ENCODE peak calls at places on chromosomes 7 and 10, in seven cellular contexts. X is CD4-positive, alpha-beta memory T cell; P is mesenchymal stem cell; T is astrocyte of the spinal cord; I is brain microvascular endothelial cell; B is H7; C is kidney epithelial cell. Y is an unnamed sample.

GRCh38 chr10:30324448-30325110 is 24.5 kb downstream of the MTPAP start:
- DNase-seq in X (no peak), P (no peak), T (no peak), I (no peak), B (no peak), C (no peak), Y (no peak)

GRCh38 chr7:140222797-140223196 is 46.0 kb upstream of the KDM7A start:
- DNase-seq in X (no peak), P (no peak), T (no peak), I (no peak), B (peak; percentile 5), C (no peak), Y (no peak)

GRCh38 chr7:41814888-41815287 is 112.0 kb upstream of the INHBA start:
- DNase-seq in X (no peak), P (no peak), T (no peak), I (no peak), B (no peak), C (no peak), Y (no peak)

GRCh38 chr7:12518920-12519681 is 51.4 kb upstream of the SCIN start:
- DNase-seq in X (no peak), P (peak; percentile 22), T (peak; percentile 4), I (no peak), B (peak; percentile 38), C (no peak), Y (no peak)

GRCh38 chr7:93973134-93973533 is 31.0 kb downstream of the BET1 start:
- DNase-seq in X (no peak), P (no peak), T (peak; percentile 2), I (no peak), B (no peak), C (no peak), Y (no peak)

GRCh38 chr7:84236398-84236797 is 41.8 kb upstream of the SEMA3A start:
- DNase-seq in X (no peak), P (peak; percentile 70), T (peak; percentile 29), I (no peak), B (no peak), C (no peak), Y (no peak)

GRCh38 chr7:140655511-140656408 is 15.1 kb upstream of the DENND2A start:
- DNase-seq in X (no peak), P (no peak), T (no peak), I (no peak), B (no peak), C (no peak), Y (no peak)

GRCh38 chr10:93437000-93437945 is 44.9 kb downstream of the MYOF start:
- DNase-seq in X (no peak), P (peak; percentile 100), T (peak; percentile 99), I (peak; percentile 96), B (peak; percentile 41), C (peak; percentile 99), Y (peak; percentile 97)

GRCh38 chr10:125121003-125121402 is 39.4 kb downstream of the CTBP2 start:
- DNase-seq in X (no peak), P (no peak), T (no peak), I (no peak), B (no peak), C (no peak), Y (no peak)

GRCh38 chr10:6115411-6115800 is 26.6 kb downstream of the RBM17 start:
- DNase-seq in X (no peak), P (no peak), T (no peak), I (no peak), B (no peak), C (no peak), Y (no peak)

GRCh38 chr7:41445432-41445831 is 257.5 kb downstream of the INHBA start:
- DNase-seq in X (no peak), P (no peak), T (no peak), I (no peak), B (no peak), C (no peak), Y (no peak)

GRCh38 chr10:104255244-104255981 is 721 bp downstream of the GSTO1 start:
- DNase-seq in X (no peak), P (peak; percentile 92), T (peak; percentile 62), I (peak; percentile 82), B (peak; percentile 45), C (no peak), Y (no peak)

GRCh38 chr10:68787813-68788212 is 39.5 kb upstream of the STOX1 start:
- DNase-seq in X (no peak), P (no peak), T (no peak), I (no peak), B (no peak), C (no peak), Y (no peak)

GRCh38 chr10:104350146-104350635 is 3.4 kb upstream of the CFAP58 start:
- DNase-seq in X (peak; percentile 53), P (peak; percentile 80), T (peak; percentile 78), I (no peak), B (peak; percentile 30), C (no peak), Y (no peak)

GRCh38 chr10:43938810-43939209 is 290.1 kb upstream of the ZNF32 start:
- DNase-seq in X (no peak), P (no peak), T (no peak), I (no peak), B (no peak), C (no peak), Y (no peak)

GRCh38 chr10:16777473-16778370 is 39.5 kb downstream of the RSU1 start:
- DNase-seq in X (no peak), P (peak; percentile 64), T (peak; percentile 60), I (peak; percentile 62), B (peak; percentile 65), C (peak; percentile 21), Y (peak; percentile 5)

DNA sequence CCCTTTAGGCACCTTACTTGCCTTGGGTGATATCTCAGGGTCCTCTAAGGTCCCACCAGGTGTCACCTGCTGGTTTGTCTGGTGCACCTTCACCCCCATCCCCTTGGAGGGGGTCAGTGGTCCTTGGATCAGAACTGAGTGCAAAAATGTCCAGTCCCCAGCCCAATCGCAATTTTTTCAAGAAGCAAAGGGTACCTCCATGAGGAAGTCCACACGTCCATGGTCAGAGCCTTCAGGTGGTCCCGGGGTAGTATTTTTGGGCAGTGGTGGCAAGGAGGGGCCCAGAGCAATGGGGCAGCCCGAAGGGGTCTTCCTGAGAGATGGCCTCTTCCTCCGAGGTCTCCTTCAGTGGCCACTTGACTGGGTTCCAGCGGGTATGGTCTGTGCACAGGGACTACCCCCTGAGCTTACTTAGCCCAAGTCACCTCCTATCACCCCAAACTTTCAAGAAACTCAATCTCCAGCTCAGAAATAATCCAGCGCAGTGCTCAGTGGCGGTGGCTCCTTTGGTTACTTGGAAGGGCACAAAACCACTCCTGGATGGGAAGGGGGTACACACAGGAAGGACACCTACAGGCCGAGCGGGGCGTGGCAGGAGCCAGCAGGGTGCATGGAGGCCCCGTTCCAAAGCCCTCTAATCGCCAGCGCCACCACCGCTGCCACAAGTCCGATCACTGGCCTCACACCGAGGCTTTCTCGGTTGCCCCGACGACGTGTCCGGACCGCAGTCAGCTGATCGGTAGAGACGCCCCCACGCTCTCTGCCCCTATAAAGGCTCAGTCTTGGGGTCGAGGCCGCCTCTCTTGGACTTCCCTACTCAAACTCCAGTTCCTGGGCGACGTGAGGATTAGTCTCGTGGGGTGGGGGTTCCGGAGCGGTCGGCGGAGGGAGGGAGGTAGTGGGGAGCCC is 4.5 kb downstream of the SAP25 start:
- DNase-seq in X (peak; percentile 70), P (peak; percentile 71), T (peak; percentile 36), I (no peak), B (peak; percentile 91), C (no peak), Y (no peak)
- H3K4me3 ChIP-seq in X (no peak overlapping the region), P (peak overlapping the region; percentile 24), T (no peak overlapping the region), I (peak overlapping the region; percentile 32), B (peak overlapping the region; percentile 63), C (peak overlapping the region; percentile 25), Y (peak overlapping the region; percentile 3)

GRCh38 chr10:101781984-101782810 is 1.0 kb downstream of the NPM3 start:
- DNase-seq in X (peak; percentile 35), P (no peak), T (no peak), I (no peak), B (no peak), C (no peak), Y (no peak)

GRCh38 chr10:101782811-101783735 is at the start of gene NPM3:
- DNase-seq in X (peak; percentile 85), P (peak; percentile 83), T (peak; percentile 81), I (peak; percentile 82), B (peak; percentile 96), C (peak; percentile 26), Y (peak; percentile 11)

GRCh38 chr10:101780187-101780817 is 2.9 kb downstream of the NPM3 start:
- DNase-seq in X (no peak), P (no peak), T (no peak), I (no peak), B (peak; percentile 65), C (no peak), Y (no peak)

GRCh38 chr10:101780818-101781654 is 2.2 kb downstream of the NPM3 start:
- DNase-seq in X (peak; percentile 72), P (peak; percentile 71), T (peak; percentile 55), I (peak; percentile 52), B (peak; percentile 94), C (no peak), Y (no peak)

GRCh38 chr10:101781655-101781983 is 1.6 kb downstream of the NPM3 start:
- DNase-seq in X (peak; percentile 34), P (no peak), T (no peak), I (no peak), B (no peak), C (no peak), Y (no peak)
- H3K4me3 ChIP-seq in X (no peak overlapping the region), P (no peak overlapping the region), T (no peak overlapping the region), I (no peak overlapping the region), B (no peak overlapping the region), C (no peak overlapping the region), Y (no peak overlapping the region)

GRCh38 chr10:89392974-89393373 is 551 bp downstream of the IFIT1 start:
- DNase-seq in X (no peak), P (peak; percentile 98), T (peak; percentile 74), I (peak; percentile 65), B (no peak), C (peak; percentile 67), Y (peak; percentile 85)

GRCh38 chr10:89390875-89391576 is 1.4 kb upstream of the IFIT1 start:
- DNase-seq in X (no peak), P (no peak), T (no peak), I (no peak), B (no peak), C (no peak), Y (no peak)

GRCh38 chr10:89395141-89395540 is 2.7 kb downstream of the IFIT1 start:
- DNase-seq in X (no peak), P (no peak), T (no peak), I (no peak), B (no peak), C (no peak), Y (no peak)

GRCh38 chr10:89391882-89392756 is at the start of gene IFIT1:
- DNase-seq in X (peak; percentile 81), P (peak; percentile 95), T (peak; percentile 94), I (peak; percentile 78), B (peak; percentile 59), C (peak; percentile 89), Y (peak; percentile 92)

GRCh38 chr10:89393898-89394297 is 1.5 kb downstream of the IFIT1 start:
- DNase-seq in X (no peak), P (no peak), T (no peak), I (no peak), B (no peak), C (no peak), Y (no peak)
- H3K4me3 ChIP-seq in X (no peak overlapping the region), P (no peak overlapping the region), T (no peak overlapping the region), I (no peak overlapping the region), B (no peak overlapping the region), C (no peak overlapping the region), Y (no peak overlapping the region)

DNA sequence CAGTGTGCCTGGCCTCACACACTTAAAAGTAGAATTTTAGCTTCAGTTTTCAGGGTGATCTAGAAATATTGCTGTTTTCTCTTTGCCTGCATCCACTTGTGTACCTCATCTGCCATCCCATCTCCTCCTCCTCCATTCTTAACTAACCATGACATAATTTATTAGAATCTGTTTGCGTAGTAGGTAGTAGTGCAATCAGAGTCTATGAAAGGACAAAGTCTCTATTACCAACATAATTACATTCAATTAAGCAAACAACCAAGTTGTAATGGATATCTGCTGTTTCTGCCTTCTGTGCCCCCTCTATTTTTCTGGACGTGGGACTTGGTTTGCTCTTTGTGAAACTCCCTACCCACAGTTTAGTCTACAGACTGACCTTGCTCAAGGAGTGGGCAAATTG is 72.9 kb downstream of the CDK14 start:
- DNase-seq in X (no peak), P (no peak), T (no peak), I (no peak), B (no peak), C (no peak), Y (no peak)
- H3K4me3 ChIP-seq in X (no peak overlapping the region), P (no peak overlapping the region), T (no peak overlapping the region), I (no peak overlapping the region), B (no peak overlapping the region), C (no peak overlapping the region), Y (no peak overlapping the region)